ENCODE peak calls at places on chromosomes 1 and 21, in ten cellular contexts. B is GM23248, A is PC-3, O is HCT116, M is left ventricle myocardium inferior, Z is HepG2, L is adipocyte, W is Peyer's patch, G is thoracic aorta, S is endodermal cell. P is an unnamed sample. For H3K27me3 and H3K9me3, the result is how much of the 10 kb centered on the place peaks cover.

GRCh38 chr1:195376190-195376589 is 1232.0 kb downstream of the KCNT2 start:
- DNase-seq in B (peak), A (peak), O (peak), M (no peak), Z (peak), L (peak), W (no peak), G (no peak), S (no peak), P (no peak)

GRCh38 chr1:155176544-155177071 is 3.0 kb downstream of the TRIM46 start:
- DNase-seq in B (peak), A (peak), O (peak), M (peak), Z (peak), L (peak), W (peak), G (no peak), S (peak), P (peak)

GRCh38 chr1:1782399-1783221 is 4.3 kb upstream of the NADK start:
- DNase-seq in B (peak), A (peak), O (no peak), M (peak), Z (peak), L (peak), W (peak), G (peak), S (peak), P (peak)

GRCh38 chr1:227718932-227719331 is 16.2 kb downstream of the JMJD4 start:
- DNase-seq in B (no peak), A (no peak), O (no peak), M (no peak), Z (no peak), L (no peak), W (no peak), G (no peak), S (no peak), P (no peak)

GRCh38 chr1:145729196-145729595 is 9.9 kb downstream of the CD160 start:
- DNase-seq in B (peak), A (no peak), O (no peak), M (no peak), Z (no peak), L (no peak), W (no peak), G (no peak), S (no peak), P (peak)

GRCh38 chr1:25615563-25616079 is 970 bp upstream of the MAN1C1 start:
- DNase-seq in B (peak), A (no peak), O (no peak), M (no peak), Z (no peak), L (peak), W (no peak), G (no peak), S (no peak), P (no peak)

GRCh38 chr1:85734961-85735360 is 26.7 kb upstream of the ZNHIT6 start:
- DNase-seq in B (no peak), A (no peak), O (no peak), M (no peak), Z (no peak), L (no peak), W (no peak), G (no peak), S (no peak), P (no peak)

GRCh38 chr1:46134660-46135331 is 2.4 kb upstream of the PIK3R3 start:
- DNase-seq in B (peak), A (peak), O (no peak), M (no peak), Z (no peak), L (peak), W (no peak), G (no peak), S (no peak), P (no peak)

GRCh38 chr21:34942911-34943310 is 106.2 kb downstream of the RUNX1 start:
- DNase-seq in B (no peak), A (no peak), O (no peak), M (no peak), Z (no peak), L (no peak), W (no peak), G (no peak), S (no peak), P (no peak)

GRCh38 chr1:117589531-117589930 is 16.3 kb upstream of the TENT5C start:
- DNase-seq in B (no peak), A (no peak), O (no peak), M (no peak), Z (no peak), L (no peak), W (no peak), G (no peak), S (no peak), P (no peak)
- H3K4me3 ChIP-seq in B (no peak), A (no peak), O (no peak), M (no peak), Z (no peak), L (no peak), W (no peak), G (no peak), S (no peak), P (no peak)

GRCh38 chr1:156828414-156829085 is 11.9 kb upstream of the SH2D2A start:
- DNase-seq in B (no peak), A (peak), O (no peak), M (no peak), Z (no peak), L (no peak), W (no peak), G (no peak), S (no peak), P (no peak)
- H3K27me3 ChIP-seq in B (under half), A (under half), O (under half), M (under half), Z (under half), L (under half), W (under half), G (under half), S (under half), P (under half)

GRCh38 chr1:81252471-81253160 is 548.1 kb upstream of the ADGRL2 start:
- DNase-seq in B (no peak), A (no peak), O (no peak), M (no peak), Z (no peak), L (no peak), W (no peak), G (no peak), S (no peak), P (no peak)

GRCh38 chr1:81254068-81254467 is 546.7 kb upstream of the ADGRL2 start:
- DNase-seq in B (no peak), A (no peak), O (no peak), M (no peak), Z (no peak), L (no peak), W (no peak), G (no peak), S (no peak), P (no peak)

GRCh38 chr1:81259620-81260411 is 540.9 kb upstream of the ADGRL2 start:
- DNase-seq in B (no peak), A (no peak), O (no peak), M (no peak), Z (no peak), L (peak), W (no peak), G (no peak), S (no peak), P (no peak)

DNA sequence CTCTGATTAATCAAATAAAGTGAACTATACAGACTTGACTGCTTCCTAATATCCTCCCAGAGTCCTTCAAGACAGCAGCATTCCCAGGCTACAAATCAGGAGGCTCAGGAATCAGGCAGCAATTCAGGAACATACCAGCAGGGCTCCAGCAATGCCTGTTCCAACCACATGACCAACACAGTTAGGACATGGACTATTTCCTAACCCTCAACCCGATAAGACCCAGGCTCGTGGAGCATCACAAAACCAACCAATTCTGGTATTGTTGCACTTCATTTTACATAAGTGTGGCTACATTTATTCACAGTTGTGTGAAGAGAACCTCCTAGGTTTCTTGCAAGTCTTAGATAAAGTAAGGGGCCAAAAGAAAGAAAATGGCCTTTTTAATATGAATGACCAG is 546.2 kb upstream of the ADGRL2 start:
- DNase-seq in B (peak), A (peak), O (peak), M (no peak), Z (peak), L (no peak), W (no peak), G (no peak), S (peak), P (no peak)
- H3K9me3 ChIP-seq in B (under half), A (under half), O (under half), M (under half), Z (half or more), L (under half), W (under half), G (under half), S (under half), P (under half)

GRCh38 chr21:29155118-29155932 is 24.9 kb downstream of the MAP3K7CL start:
- DNase-seq in B (peak), A (peak), O (no peak), M (peak), Z (no peak), L (peak), W (no peak), G (no peak), S (peak), P (peak)
- H3K4me3 ChIP-seq in B (peak), A (peak), O (no peak), M (peak), Z (no peak), L (peak), W (peak), G (peak), S (no peak), P (peak)

DNA sequence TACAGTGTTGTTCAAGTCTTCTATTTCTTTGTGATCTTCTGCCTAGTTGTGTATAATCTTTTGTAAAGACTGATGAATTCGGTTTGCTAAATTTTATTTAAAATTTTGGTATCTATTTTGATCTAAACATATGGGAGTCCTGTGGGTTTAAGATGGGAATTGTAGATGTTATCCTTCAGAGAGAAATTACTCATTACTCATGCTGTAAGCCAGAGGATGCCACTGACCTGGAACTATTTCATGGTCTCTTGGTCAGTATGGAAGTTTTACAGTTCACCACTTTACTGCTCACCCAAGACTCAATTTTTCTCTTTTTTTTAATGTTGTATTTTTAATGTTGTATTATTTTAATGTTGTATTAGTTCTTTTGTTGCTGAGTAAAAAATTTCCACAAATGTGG is 138.6 kb upstream of the B3GALT2 start:
- DNase-seq in B (no peak), A (no peak), O (no peak), M (no peak), Z (no peak), L (peak), W (no peak), G (no peak), S (no peak), P (no peak)
- H3K27me3 ChIP-seq in B (under half), A (under half), O (under half), M (under half), Z (under half), L (under half), W (under half), G (under half), S (under half), P (under half)

GRCh38 chr1:2909797-2910196 is 108.3 kb upstream of the TTC34 start:
- DNase-seq in B (no peak), A (no peak), O (no peak), M (no peak), Z (no peak), L (no peak), W (no peak), G (no peak), S (no peak), P (no peak)

GRCh38 chr1:2908081-2908480 is 106.6 kb upstream of the TTC34 start:
- DNase-seq in B (no peak), A (no peak), O (no peak), M (no peak), Z (no peak), L (no peak), W (no peak), G (no peak), S (no peak), P (no peak)

GRCh38 chr1:2910211-2910610 is 108.7 kb upstream of the TTC34 start:
- DNase-seq in B (no peak), A (no peak), O (no peak), M (no peak), Z (no peak), L (no peak), W (no peak), G (no peak), S (no peak), P (no peak)

GRCh38 chr1:2907051-2907450 is 105.6 kb upstream of the TTC34 start:
- DNase-seq in B (no peak), A (no peak), O (no peak), M (no peak), Z (no peak), L (no peak), W (no peak), G (no peak), S (no peak), P (no peak)

GRCh38 chr1:2908561-2908960 is 107.1 kb upstream of the TTC34 start:
- DNase-seq in B (no peak), A (no peak), O (no peak), M (no peak), Z (no peak), L (no peak), W (no peak), G (no peak), S (no peak), P (no peak)
- H3K9me3 ChIP-seq in B (under half), A (under half), O (under half), M (under half), Z (under half), L (under half), W (under half), G (under half), S (under half), P (under half)

GRCh38 chr1:156742017-156742416 is 1.1 kb upstream of the MRPL24 start:
- DNase-seq in B (no peak), A (no peak), O (no peak), M (no peak), Z (no peak), L (no peak), W (no peak), G (no peak), S (no peak), P (no peak)
- H3K4me3 ChIP-seq in B (no peak), A (no peak), O (peak), M (no peak), Z (no peak), L (no peak), W (no peak), G (no peak), S (peak), P (no peak)

GRCh38 chr1:119510046-119510445 is 3.0 kb downstream of the HSD3B1 start:
- DNase-seq in B (no peak), A (peak), O (no peak), M (no peak), Z (no peak), L (no peak), W (no peak), G (no peak), S (no peak), P (no peak)

GRCh38 chr1:119516680-119517079 is 9.7 kb downstream of the HSD3B1 start:
- DNase-seq in B (no peak), A (no peak), O (peak), M (no peak), Z (no peak), L (no peak), W (no peak), G (no peak), S (peak), P (no peak)

DNA sequence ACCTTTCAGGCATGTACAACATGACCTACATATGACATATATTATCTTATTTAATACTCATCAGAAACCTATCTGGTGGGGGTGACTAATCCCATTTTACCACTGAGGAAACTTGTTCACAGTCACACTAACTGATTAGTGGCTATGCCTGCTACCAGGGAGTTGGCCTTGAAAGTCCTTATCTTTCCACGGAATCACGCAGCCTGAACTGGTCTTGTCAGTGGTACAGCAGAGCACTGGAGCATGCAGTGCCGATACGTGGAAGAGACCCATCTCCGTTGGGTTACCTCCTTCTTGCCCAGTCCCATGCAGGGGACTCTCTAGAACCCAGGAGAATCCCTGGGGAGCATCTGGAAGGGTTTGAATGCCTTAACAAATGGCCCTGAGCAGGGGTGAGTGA is 8.2 kb downstream of the HSD3B1 start:
- DNase-seq in B (no peak), A (no peak), O (no peak), M (no peak), Z (no peak), L (no peak), W (no peak), G (no peak), S (no peak), P (no peak)
- H3K27me3 ChIP-seq in B (under half), A (under half), O (under half), M (under half), Z (under half), L (under half), W (under half), G (under half), S (under half), P (under half)

DNA sequence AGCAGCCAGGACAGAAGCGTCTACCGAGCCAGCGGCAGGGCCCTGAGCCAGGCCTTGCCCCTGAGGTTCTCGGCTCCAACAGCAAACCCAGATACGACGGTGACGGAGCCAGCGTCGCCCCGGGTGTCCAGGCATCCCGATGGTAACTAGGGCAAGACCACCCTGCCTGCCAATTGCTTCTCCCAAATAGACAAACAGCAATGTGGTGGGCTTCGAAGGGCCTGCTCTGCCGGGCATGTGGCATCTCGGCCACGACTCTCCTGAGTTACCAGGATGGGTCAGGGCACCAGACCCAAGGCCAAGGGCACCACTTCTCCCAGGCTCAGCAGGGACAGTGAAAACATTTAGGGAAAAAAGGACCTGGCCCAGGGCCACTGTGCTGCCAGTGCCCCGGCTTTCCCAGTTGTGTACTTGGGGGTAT is 3.2 kb upstream of the ACTRT2 start:
- DNase-seq in B (no peak), A (no peak), O (no peak), M (peak), Z (no peak), L (no peak), W (no peak), G (no peak), S (no peak), P (no peak)
- H3K9me3 ChIP-seq in B (under half), A (under half), O (under half), M (under half), Z (under half), L (under half), W (under half), G (under half), S (under half), P (under half)

DNA sequence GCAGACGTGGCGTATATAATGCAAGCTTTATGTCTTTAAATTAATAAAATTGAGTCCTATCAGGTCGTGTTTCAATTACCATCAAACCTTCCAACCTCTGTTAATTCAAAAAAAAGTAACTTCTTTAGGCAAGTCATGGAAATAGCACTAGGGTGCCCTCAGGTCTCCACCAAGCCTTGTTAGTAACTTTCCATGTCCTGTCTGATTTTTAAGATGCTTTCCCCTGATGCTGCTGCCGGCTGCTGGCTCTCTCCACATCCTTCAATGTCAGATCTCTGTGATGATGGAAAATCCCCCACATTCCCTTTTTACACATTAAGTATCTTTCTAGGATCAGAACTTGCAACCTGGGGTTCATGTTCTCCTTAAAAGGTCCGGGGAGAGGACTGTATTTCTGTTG is 3.0 kb downstream of the ERG start:
- DNase-seq in B (no peak), A (no peak), O (no peak), M (no peak), Z (no peak), L (no peak), W (no peak), G (no peak), S (no peak), P (no peak)
- H3K4me3 ChIP-seq in B (no peak), A (no peak), O (no peak), M (peak), Z (no peak), L (no peak), W (no peak), G (peak), S (no peak), P (no peak)

P was measured in MG63.